ENCODE peak calls at places on chromosomes 3 and 15, in nine cellular contexts. Y, J, X, N, V, R, F, Q and S are unnamed samples.
A peak's percentile ranks its signal among the peaks of the same experiment; 100 is the strongest.

GRCh38 chr3:183306798-183307671 is 54.0 kb downstream of the B3GNT5 start:
- DNase-seq in Y (peak; percentile 88), V (peak; percentile 94), R (peak; percentile 81), X (no peak), F (no peak), N (no peak), Q (no peak), J (peak; percentile 91), S (peak; percentile 89)

GRCh38 chr3:132535575-132536441 is 61.3 kb upstream of the ACKR4 start:
- DNase-seq in Y (peak; percentile 38), J (peak; percentile 52), N (peak; percentile 83), F (peak; percentile 53), R (peak; percentile 84), V (peak; percentile 65), X (peak; percentile 69), Q (peak; percentile 85), S (no peak)

GRCh38 chr3:48125026-48125704 is 63.1 kb downstream of the CDC25A start:
- DNase-seq in N (peak; percentile 60), V (no peak), Y (no peak), J (no peak), F (no peak), X (no peak), R (no peak), Q (no peak), S (no peak)

GRCh38 chr3:15102833-15103232 is 3.9 kb upstream of the RBSN start:
- DNase-seq in V (no peak), Q (no peak), Y (peak; percentile 24), R (no peak), F (no peak), X (no peak), N (peak; percentile 26), J (no peak), S (no peak)

GRCh38 chr15:24878153-24878552 is 76.6 kb upstream of the SNRPN start:
- DNase-seq in V (no peak), Y (no peak), X (peak; percentile 38), N (peak; percentile 29), Q (peak; percentile 33), J (peak; percentile 6), R (peak; percentile 62), F (no peak), S (no peak)

GRCh38 chr3:151316267-151316991 is at the start of gene GPR87:
- DNase-seq in Y (no peak), J (no peak), F (no peak), X (no peak), V (no peak), R (no peak), N (peak; percentile 34), Q (no peak), S (no peak)

GRCh38 chr3:88263417-88264116 is 113.8 kb downstream of the C3orf38 start:
- DNase-seq in R (no peak), N (no peak), Q (no peak), X (no peak), Y (no peak), J (peak; percentile 48), V (no peak), F (no peak), S (no peak)

GRCh38 chr3:15768421-15769255 is 29.1 kb downstream of the ANKRD28 start:
- DNase-seq in Y (no peak), V (no peak), N (no peak), F (peak; percentile 83), Q (peak; percentile 94), R (no peak), J (no peak), X (peak; percentile 83), S (no peak)

GRCh38 chr3:37221407-37221806 is 47.0 kb upstream of the LRRFIP2 start:
- DNase-seq in Q (peak; percentile 32), N (no peak), J (no peak), R (no peak), X (peak; percentile 89), V (no peak), F (no peak), Y (no peak), S (no peak)

GRCh38 chr3:143134446-143134845 is 14.9 kb downstream of the CHST2 start:
- DNase-seq in N (no peak), F (no peak), V (no peak), Q (peak; percentile 18), R (no peak), Y (no peak), J (no peak), X (no peak), S (no peak)

GRCh38 chr3:125147491-125147820 is 65.1 kb downstream of the SLC12A8 start:
- DNase-seq in X (no peak), Q (peak; percentile 28), N (no peak), F (no peak), Y (no peak), J (no peak), V (no peak), R (no peak), S (no peak)

GRCh38 chr15:35170216-35170615 is 85.1 kb upstream of the NANOGP8 start:
- DNase-seq in N (no peak), F (no peak), J (no peak), Q (no peak), V (no peak), X (no peak), R (no peak), Y (no peak), S (no peak)

GRCh38 chr3:53109822-53110771 is 20.1 kb downstream of the RFT1 start:
- DNase-seq in F (no peak), V (peak; percentile 45), J (peak; percentile 66), R (peak; percentile 91), N (peak; percentile 79), Q (peak; percentile 19), X (peak; percentile 74), Y (peak; percentile 44), S (no peak)

GRCh38 chr15:98799991-98800390 is 151.7 kb downstream of the IGF1R start:
- DNase-seq in Q (no peak), N (no peak), J (no peak), V (no peak), F (no peak), Y (no peak), X (no peak), R (no peak), S (no peak)

GRCh38 chr3:38141952-38142273 is 3.5 kb downstream of the MYD88 start:
- DNase-seq in F (no peak), R (no peak), J (no peak), Y (no peak), N (no peak), Q (no peak), V (no peak), X (no peak), S (no peak)

DNA sequence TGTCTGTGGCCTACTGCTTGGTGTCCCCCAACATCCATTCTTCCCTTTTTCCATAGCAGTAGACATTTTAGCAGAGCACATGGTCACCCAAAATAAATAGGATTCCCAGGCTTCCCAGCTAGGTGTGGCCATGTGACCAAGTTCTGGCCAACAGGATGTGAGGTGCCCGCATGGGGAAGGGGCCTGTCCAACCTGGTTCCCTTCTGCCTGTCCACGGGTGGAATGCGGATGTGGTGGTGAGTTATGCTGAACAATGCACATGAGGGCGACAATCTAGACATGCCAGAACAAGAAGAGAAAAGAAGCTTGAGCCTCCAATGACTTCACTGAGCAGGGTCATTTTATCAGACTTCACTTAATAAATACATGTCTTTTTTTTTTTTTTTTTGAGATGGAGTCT is 77.6 kb upstream of the DLG1 start:
- DNase-seq in Y (peak; percentile 45), R (peak; percentile 21), Q (no peak), V (no peak), F (no peak), J (no peak), X (no peak), N (no peak), S (peak; percentile 32)
- TF ChIP-seq POLR2AphosphoS5 in Y (no peak), R (no peak), Q (no peak), V (no peak), F (no peak), J (no peak), X (no peak), N (no peak), S (no peak)

DNA sequence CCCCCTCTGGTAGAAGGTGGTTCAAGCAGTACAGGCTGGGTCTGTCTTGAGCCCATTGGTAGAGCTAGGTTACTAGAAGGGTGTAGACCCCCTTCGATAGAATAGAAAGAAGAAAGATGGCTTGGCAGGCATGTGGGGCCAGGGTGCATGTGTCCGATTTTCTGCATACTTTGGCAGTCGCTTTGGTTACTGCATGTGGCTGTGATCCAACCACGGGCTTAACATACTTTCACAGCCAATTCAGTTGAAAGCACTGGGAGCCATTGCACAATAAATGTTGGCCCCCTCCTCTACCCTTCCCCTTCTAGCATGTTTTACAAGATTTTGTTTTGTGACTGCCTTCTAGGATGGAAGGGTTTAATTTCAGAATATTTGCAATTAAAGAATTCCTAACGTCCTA is 7.2 kb downstream of the ARID3B start:
- DNase-seq in R (no peak), X (no peak), J (no peak), F (no peak), Q (no peak), Y (no peak), N (no peak), V (no peak), S (no peak)
- H3K4me1 ChIP-seq in R (peaks cover 23% of the 10 kb centered on the region), X (peaks cover 22% of the 10 kb centered on the region), J (peaks cover 18% of the 10 kb centered on the region), F (peaks cover 23% of the 10 kb centered on the region), Q (peaks cover 12% of the 10 kb centered on the region), Y (peaks cover 7% of the 10 kb centered on the region), N (peaks cover 26% of the 10 kb centered on the region), V (peaks cover 40% of the 10 kb centered on the region), S (peaks cover 25% of the 10 kb centered on the region)

GRCh38 chr15:31435891-31436628 is 109.4 kb downstream of the KLF13 start:
- DNase-seq in X (no peak), N (no peak), R (no peak), Q (no peak), V (no peak), J (no peak), F (no peak), Y (no peak), S (peak; percentile 86)

GRCh38 chr15:31433574-31433973 is 106.9 kb downstream of the KLF13 start:
- DNase-seq in Y (no peak), N (no peak), F (no peak), X (no peak), V (no peak), R (no peak), J (no peak), Q (no peak), S (no peak)

GRCh38 chr15:31434418-31435255 is 108.0 kb downstream of the KLF13 start:
- DNase-seq in R (peak; percentile 74), Y (peak; percentile 47), F (no peak), J (peak; percentile 75), N (peak; percentile 11), X (no peak), V (peak; percentile 63), Q (peak; percentile 64), S (peak; percentile 92)

GRCh38 chr15:31433101-31433500 is 106.5 kb downstream of the KLF13 start:
- DNase-seq in N (no peak), V (no peak), J (no peak), Y (no peak), X (no peak), F (no peak), R (no peak), Q (no peak), S (no peak)

GRCh38 chr15:31435256-31435781 is 108.7 kb downstream of the KLF13 start:
- DNase-seq in F (no peak), X (peak; percentile 75), J (peak; percentile 88), N (peak; percentile 93), Q (peak; percentile 54), V (peak; percentile 70), Y (peak; percentile 76), R (peak; percentile 89), S (peak; percentile 94)
- TF ChIP-seq POLR2AphosphoS5 in F (no peak), X (no peak), J (no peak), N (no peak), Q (no peak), V (no peak), Y (no peak), R (peak; percentile 4), S (peak; percentile 81)

DNA sequence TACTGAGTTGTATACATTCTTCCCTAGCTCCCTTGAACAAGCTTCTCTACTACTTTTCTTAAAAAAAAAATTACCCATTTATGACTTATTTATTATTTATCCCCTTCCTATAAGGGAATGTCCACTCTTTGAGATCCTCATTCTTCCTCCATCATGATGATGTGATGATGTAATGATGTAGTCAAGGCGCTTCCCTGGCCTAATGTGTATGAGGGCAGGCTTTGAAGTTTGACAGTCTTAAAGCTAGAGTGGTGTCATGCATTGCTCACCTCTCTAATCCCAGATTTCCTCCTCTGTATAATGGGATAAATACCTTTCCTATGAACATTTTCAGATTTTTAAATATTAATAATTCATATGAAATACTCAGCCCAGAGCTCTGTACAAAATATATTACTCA is 486.0 kb upstream of the TPRG1 start:
- DNase-seq in Y (no peak), X (no peak), Q (no peak), R (no peak), N (no peak), J (no peak), V (no peak), F (no peak), S (no peak)
- H3K4me1 ChIP-seq in Y (no peaks in the 10 kb centered on the region), X (peaks cover 23% of the 10 kb centered on the region), Q (peaks cover 7% of the 10 kb centered on the region), R (peaks cover 73% of the 10 kb centered on the region), N (no peaks in the 10 kb centered on the region), J (peaks cover 9% of the 10 kb centered on the region), V (peaks cover 57% of the 10 kb centered on the region), F (no peaks in the 10 kb centered on the region), S (peaks cover 50% of the 10 kb centered on the region)